ENCODE peak calls at places on chromosomes 12 and 14, in four cellular contexts. N is lower leg skin, O is tibial nerve, G is body of pancreas. U is an unnamed sample.
A peak's percentile ranks its signal among the peaks of the same experiment; 100 is the strongest.

GRCh38 chr14:67526676-67527459 is 6.2 kb upstream of the PLEKHH1 start:
- DNase-seq in G (peak; percentile 71), N (no peak), O (no peak), U (no peak)

GRCh38 chr12:67077617-67078016 is 191.5 kb upstream of the CAND1 start:
- DNase-seq in O (no peak), G (no peak), N (no peak), U (no peak)

GRCh38 chr12:107405436-107405835 is 280.2 kb upstream of the PWP1 start:
- DNase-seq in G (no peak), O (no peak), N (no peak), U (no peak)

GRCh38 chr14:53011053-53011462 is 60.2 kb upstream of the FERMT2 start:
- DNase-seq in N (peak; percentile 80), O (peak; percentile 79), G (peak; percentile 38), U (no peak)

GRCh38 chr12:25377475-25378179 is 126.9 kb upstream of the KRAS start:
- DNase-seq in O (no peak), N (no peak), G (no peak), U (no peak)

GRCh38 chr12:55816876-55817351 is 610 bp downstream of the SARNP start:
- DNase-seq in N (no peak), G (no peak), O (no peak), U (no peak)

GRCh38 chr12:100668939-100669536 is 95.6 kb downstream of the GAS2L3 start:
- DNase-seq in N (peak; percentile 28), O (peak; percentile 21), G (peak; percentile 82), U (peak; percentile 69)

GRCh38 chr12:116615141-116615861 is 56.1 kb downstream of the MAP1LC3B2 start:
- DNase-seq in N (no peak), O (no peak), G (no peak), U (no peak)

GRCh38 chr12:55717397-55718007 is 1.7 kb downstream of the BLOC1S1 start:
- DNase-seq in O (no peak), N (no peak), G (no peak), U (no peak)

GRCh38 chr14:72822946-72823611 is 70.8 kb downstream of the DPF3 start:
- DNase-seq in G (no peak), N (no peak), O (no peak), U (no peak)

GRCh38 chr12:60494249-60494648 is 898.4 kb downstream of the SLC16A7 start:
- DNase-seq in G (no peak), O (no peak), N (no peak), U (no peak)

GRCh38 chr12:21989819-21990412 is 48.7 kb upstream of the ABCC9 start:
- DNase-seq in O (no peak), N (no peak), G (no peak), U (no peak)

GRCh38 chr14:61280526-61281185 is 482 bp downstream of the TMEM30B start:
- DNase-seq in N (peak; percentile 42), G (peak; percentile 83), O (peak; percentile 38), U (peak; percentile 60)
- TF ChIP-seq POLR2A in N (no peak), G (peak; percentile 76), O (no peak), U (no peak)

GRCh38 chr12:122979001-122979907 is 1.2 kb upstream of the ARL6IP4 start:
- DNase-seq in O (no peak), N (no peak), G (no peak), U (no peak)

GRCh38 chr12:122977153-122977552 is 2.1 kb downstream of the OGFOD2 start:
- DNase-seq in O (no peak), G (no peak), N (no peak), U (no peak)

GRCh38 chr12:122978507-122978955 is 1.9 kb upstream of the ARL6IP4 start:
- DNase-seq in N (no peak), G (no peak), O (no peak), U (no peak)

GRCh38 chr12:122976648-122976975 is 1.6 kb downstream of the OGFOD2 start:
- DNase-seq in N (no peak), O (no peak), G (no peak), U (peak; percentile 77)

GRCh38 chr12:122977655-122978392 is 2.7 kb upstream of the ARL6IP4 start:
- DNase-seq in N (no peak), O (no peak), G (no peak), U (no peak)
- TF ChIP-seq POLR2A in N (no peak), O (no peak), G (no peak), U (no peak)

DNA sequence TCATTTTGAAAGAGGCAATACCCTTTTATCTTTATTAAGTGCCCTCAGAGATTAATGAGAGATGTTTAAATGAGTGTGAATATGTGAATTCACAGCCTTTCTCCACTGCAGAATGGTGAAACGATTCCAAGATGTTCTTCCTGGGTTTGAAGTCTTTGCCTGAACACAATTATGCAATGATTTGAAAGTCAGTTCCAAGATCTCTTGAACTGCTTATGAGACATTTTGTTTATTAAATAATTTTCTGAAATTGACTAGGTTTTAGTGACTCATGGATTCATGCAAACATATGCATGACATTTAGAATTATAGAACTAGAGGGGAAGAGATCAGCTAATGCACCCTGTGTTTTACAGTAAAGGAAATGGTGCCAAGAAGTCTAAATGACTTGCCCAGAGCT is 118.1 kb upstream of the SLC38A2 start:
- DNase-seq in G (no peak), O (no peak), N (no peak), U (no peak)
- TF ChIP-seq POLR2A in G (no peak), O (no peak), N (no peak), U (no peak)

GRCh38 chr12:112386726-112387125 is 4.5 kb upstream of the HECTD4 start:
- DNase-seq in N (no peak), O (no peak), G (no peak), U (no peak)

GRCh38 chr12:112380663-112381420 is 1.4 kb downstream of the HECTD4 start:
- DNase-seq in G (no peak), O (no peak), N (no peak), U (peak; percentile 53)

GRCh38 chr12:112382866-112383265 is 635 bp upstream of the HECTD4 start:
- DNase-seq in O (no peak), N (no peak), G (no peak), U (no peak)

GRCh38 chr12:112381421-112381897 is 772 bp downstream of the HECTD4 start:
- DNase-seq in O (no peak), N (no peak), G (peak; percentile 24), U (no peak)

DNA sequence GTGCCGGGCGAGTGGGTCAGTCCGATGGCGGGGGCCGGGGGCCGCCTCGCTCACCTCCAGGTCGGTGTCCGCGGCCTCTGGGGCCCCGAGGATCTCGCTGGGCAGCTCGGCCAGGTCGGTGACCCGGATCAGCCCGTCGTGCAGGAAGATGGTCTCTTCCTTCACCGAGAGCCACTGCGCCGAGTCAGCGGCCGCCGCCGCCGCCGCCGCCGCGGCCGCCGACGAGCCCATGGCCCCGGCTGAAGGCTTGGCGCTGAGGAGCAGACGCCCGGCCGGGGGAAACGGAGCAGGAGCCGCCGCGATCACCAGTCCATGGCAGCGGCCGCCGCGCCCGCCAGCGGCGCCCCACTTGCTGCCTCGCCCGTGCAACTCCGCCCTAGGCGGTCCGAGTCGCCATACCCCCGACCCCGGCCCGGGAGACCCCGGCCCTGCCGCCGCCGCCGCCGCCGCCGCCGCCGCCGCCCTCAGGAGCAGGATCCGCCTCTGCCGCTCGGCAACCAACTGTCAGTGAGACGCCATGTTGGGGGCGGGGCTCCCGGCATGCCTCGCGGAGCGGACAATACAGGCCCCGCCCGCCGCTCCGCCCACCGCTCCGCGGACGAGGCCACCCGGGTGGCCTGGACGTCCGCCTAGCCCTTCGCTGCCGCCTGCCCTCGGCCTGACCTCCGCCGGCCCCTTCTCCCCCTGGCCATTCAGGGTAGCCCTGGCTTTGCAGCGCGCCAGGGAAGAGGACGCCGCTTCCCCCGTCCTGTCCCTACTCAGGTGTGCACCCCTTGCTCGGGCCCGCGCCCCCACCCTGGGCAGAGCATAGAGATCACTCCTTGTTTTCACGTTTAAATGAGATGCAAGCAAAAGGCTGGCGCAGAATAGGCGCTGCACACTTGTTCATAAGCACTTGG is at the start of gene HECTD4:
- DNase-seq in O (peak; percentile 94), N (peak; percentile 92), G (peak; percentile 99), U (peak; percentile 98)
- TF ChIP-seq POLR2A in O (peak; percentile 33), N (no peak), G (peak; percentile 84), U (peak; percentile 20)

GRCh38 chr14:105058521-105059034 is 6.7 kb downstream of the GPR132 start:
- DNase-seq in O (no peak), N (no peak), G (no peak), U (no peak)
- TF ChIP-seq POLR2A in O (no peak), N (no peak), G (no peak), U (no peak)

GRCh38 chr12:110037315-110037714 is 11.0 kb downstream of the C12orf76 start:
- DNase-seq in G (no peak), O (no peak), N (no peak), U (no peak)
- TF ChIP-seq POLR2A in G (no peak), O (no peak), N (no peak), U (no peak)

GRCh38 chr14:61562321-61563161 is 132.8 kb upstream of the HIF1A start:
- DNase-seq in G (peak; percentile 73), O (no peak), N (no peak), U (no peak)
- TF ChIP-seq POLR2A in G (no peak), O (no peak), N (no peak), U (no peak)

GRCh38 chr12:6363010-6363329 is 12.4 kb downstream of the SCNN1A start:
- DNase-seq in O (no peak), N (no peak), G (no peak), U (no peak)

GRCh38 chr12:6364037-6364360 is 11.4 kb downstream of the SCNN1A start:
- DNase-seq in G (no peak), O (peak; percentile 50), N (peak; percentile 76), U (peak; percentile 82)

GRCh38 chr12:6361834-6362233 is 13.5 kb downstream of the SCNN1A start:
- DNase-seq in G (no peak), O (no peak), N (peak; percentile 47), U (peak; percentile 80)

GRCh38 chr12:6362383-6362782 is 13.0 kb downstream of the SCNN1A start:
- DNase-seq in N (no peak), G (no peak), O (no peak), U (no peak)

GRCh38 chr12:6363330-6364036 is 11.9 kb downstream of the SCNN1A start:
- DNase-seq in O (peak; percentile 65), G (peak; percentile 87), N (peak; percentile 70), U (peak; percentile 82)
- TF ChIP-seq POLR2A in O (peak; percentile 38), G (peak; percentile 82), N (no peak), U (peak; percentile 58)

DNA sequence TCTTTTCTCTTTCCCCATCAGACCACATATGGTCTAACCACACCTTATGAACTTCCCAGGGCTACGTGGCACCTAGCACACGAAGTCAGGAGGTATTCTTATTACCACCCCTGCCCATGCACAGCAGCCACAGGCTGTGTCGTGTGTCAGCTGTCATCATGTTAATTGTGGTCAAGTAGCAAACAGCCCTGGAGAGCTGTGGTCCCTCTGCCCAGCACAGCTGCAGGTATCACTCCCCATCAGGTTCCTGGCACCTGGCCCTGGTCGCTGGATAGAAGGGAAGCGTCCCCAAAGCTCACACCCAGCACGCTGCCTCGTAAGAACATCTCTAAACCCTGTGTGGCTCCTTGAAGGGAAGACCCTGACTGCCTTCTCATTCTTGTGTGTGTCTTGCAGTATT is 45.4 kb downstream of the CLMN start:
- DNase-seq in N (no peak), O (no peak), G (no peak), U (no peak)
- TF ChIP-seq POLR2A in N (no peak), O (no peak), G (no peak), U (no peak)

U was measured in upper lobe of left lung.